ENCODE peak calls at places on chromosomes 11 and 22, in five cellular contexts. Y is ovary; W is CD4-positive, alpha-beta memory T cell; B is heart left ventricle; P is dorsolateral prefrontal cortex. I is an unnamed sample.

GRCh38 chr11:83070878-83071640 is 638 bp downstream of the RAB30 start:
- DNase-seq in P (peak), B (peak), W (peak), Y (peak), I (peak)

GRCh38 chr22:38023045-38023444 is 34.2 kb upstream of the PICK1 start:
- DNase-seq in P (no peak), B (no peak), Y (no peak), W (no peak), I (no peak)

GRCh38 chr22:50738649-50739227 is 734 bp downstream of the ACR start:
- DNase-seq in B (no peak), Y (no peak), W (no peak), P (no peak), I (no peak)

GRCh38 chr11:31882951-31883392 is 71.8 kb upstream of the PAX6 start:
- DNase-seq in Y (no peak), W (no peak), B (no peak), P (no peak), I (no peak)

GRCh38 chr11:18790820-18791174 is 801 bp downstream of the PTPN5 start:
- DNase-seq in B (no peak), W (no peak), Y (no peak), P (no peak), I (no peak)

GRCh38 chr11:46334211-46334610 is 13.1 kb upstream of the DGKZ start:
- DNase-seq in W (no peak), Y (no peak), B (no peak), P (no peak), I (no peak)

GRCh38 chr11:126968915-126969314 is 31.7 kb downstream of the KIRREL3 start:
- DNase-seq in P (no peak), W (no peak), B (no peak), Y (no peak), I (no peak)

GRCh38 chr11:120448240-120448639 is 63.3 kb upstream of the GRIK4 start:
- DNase-seq in Y (no peak), B (no peak), P (no peak), W (no peak), I (no peak)

GRCh38 chr11:85752890-85753581 is 57.9 kb downstream of the SYTL2 start:
- DNase-seq in B (no peak), Y (no peak), P (no peak), W (peak), I (no peak)

GRCh38 chr11:114085965-114086364 is 26.5 kb downstream of the ZBTB16 start:
- DNase-seq in B (no peak), Y (no peak), P (no peak), W (no peak), I (no peak)

GRCh38 chr11:130213979-130214281 is 54.3 kb downstream of the ST14 start:
- DNase-seq in W (no peak), P (peak), B (no peak), Y (no peak), I (no peak)

GRCh38 chr11:46332093-46332567 is 15.1 kb upstream of the DGKZ start:
- DNase-seq in B (no peak), P (no peak), W (no peak), Y (no peak), I (no peak)

GRCh38 chr11:62832346-62833234 is at the start of gene TEX54:
- DNase-seq in P (no peak), Y (peak), W (no peak), B (peak), I (peak)

GRCh38 chr11:95157824-95158223 is 68.2 kb downstream of the ENDOD1 start:
- DNase-seq in W (no peak), B (no peak), Y (no peak), P (no peak), I (no peak)
- H3K27ac ChIP-seq in W (no peak), B (peak), Y (no peak), P (no peak), I (no peak)

DNA sequence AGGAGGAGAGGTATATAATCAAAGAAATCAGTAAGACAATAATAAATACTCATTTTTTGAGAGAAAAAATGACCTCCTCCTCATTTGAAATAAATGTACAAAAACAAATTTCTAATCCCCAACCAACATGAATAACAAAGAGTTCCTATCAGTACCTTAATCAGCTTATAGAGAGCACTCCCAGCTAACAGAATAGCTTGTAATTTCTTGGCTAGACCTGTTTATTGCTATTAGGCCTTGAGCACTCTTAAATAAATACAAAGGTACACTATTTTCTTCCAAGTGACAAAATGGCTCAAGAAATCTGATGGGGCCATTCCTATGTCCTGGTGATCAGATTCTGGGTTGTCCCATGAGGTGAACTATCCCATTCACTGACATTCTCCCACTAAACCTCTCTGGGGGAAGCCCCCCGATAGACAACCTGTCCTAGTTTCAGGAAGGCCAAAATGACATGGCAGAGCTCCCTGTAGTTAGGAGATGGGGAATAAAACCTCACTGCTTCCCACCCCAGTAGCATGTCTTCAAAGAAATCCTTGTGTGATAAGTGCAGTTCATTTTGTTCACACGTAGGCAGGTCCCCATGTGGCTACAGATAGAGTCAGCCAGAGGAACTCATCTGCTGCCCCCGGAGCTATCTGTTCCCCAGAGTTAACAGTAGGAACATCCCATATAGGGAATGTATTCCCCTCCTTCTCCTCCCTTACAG is 385.7 kb downstream of the SOX6 start:
- DNase-seq in B (no peak), Y (no peak), P (no peak), W (no peak), I (no peak)
- H3K27ac ChIP-seq in B (peak), Y (no peak), P (no peak), W (no peak), I (no peak)

DNA sequence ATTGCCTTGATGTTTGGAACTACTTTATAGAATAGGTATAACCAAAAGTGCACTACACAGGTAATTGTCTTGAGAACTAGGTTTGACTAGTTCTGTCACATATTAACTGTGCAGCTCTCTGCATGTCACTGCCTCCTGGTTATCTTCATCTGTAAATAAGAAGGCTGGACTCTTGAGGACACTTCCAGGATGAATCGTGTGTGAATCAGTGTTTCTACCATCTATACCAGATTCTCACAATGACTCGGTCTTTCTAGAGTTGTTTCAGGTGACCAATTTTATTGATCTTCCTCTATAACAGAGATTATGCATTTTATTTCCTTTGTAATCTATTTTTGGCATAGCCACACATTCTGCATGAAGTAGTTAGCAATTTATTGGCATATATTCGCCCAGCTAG is 1181.0 kb upstream of the TENM4 start:
- DNase-seq in Y (no peak), P (no peak), W (no peak), B (no peak), I (no peak)
- H3K27ac ChIP-seq in Y (no peak), P (no peak), W (no peak), B (no peak), I (no peak)

DNA sequence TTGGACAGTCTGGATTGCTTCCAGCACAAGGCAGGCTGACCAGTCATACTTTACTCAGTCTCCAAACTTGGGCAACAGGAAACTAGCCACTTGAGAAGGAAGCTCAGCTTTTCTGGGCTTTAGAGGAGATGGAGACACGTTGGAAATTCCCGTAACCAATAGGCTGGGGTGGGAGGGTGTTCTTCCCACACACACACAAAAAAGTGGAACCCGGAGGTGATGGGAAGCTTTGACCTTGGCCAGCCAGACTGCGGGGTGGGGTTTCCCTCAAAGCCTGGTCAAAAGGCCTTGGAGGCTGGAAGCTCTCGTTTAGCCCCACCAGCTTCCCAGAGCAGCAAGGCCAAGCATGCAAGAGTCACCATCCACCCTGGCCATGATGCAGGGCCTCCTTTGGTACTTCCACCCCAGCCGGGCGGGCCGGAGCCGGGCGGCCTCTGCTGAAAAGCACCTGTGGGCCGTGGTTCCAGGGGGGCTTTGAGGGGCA is 126.2 kb downstream of the BCR start:
- DNase-seq in B (peak), W (no peak), P (no peak), Y (peak), I (no peak)
- H3K27ac ChIP-seq in B (peak), W (no peak), P (peak), Y (peak), I (peak)

DNA sequence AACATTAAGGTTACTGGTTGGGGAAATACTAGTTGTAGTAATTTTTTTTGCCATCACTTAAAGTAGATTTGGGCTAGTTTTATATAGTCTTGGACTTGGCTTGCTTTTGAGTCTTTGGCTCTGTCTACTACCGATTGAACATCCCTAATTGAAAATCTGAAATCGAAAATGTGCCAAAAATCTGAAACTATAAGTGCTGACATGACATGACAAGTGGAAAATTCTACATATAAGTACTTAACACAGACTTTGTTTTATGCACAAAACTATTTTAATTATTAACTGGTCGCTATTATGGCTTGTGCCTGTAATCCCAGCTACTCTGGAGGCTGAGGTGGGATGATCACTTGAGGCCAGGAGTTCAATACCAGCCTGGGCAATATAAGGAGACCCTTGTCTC is 22.5 kb downstream of the RNF169 start:
- DNase-seq in W (no peak), Y (no peak), B (no peak), P (no peak), I (no peak)
- H3K27ac ChIP-seq in W (no peak), Y (no peak), B (no peak), P (no peak), I (no peak)

GRCh38 chr11:72959998-72960731 is 146.0 kb downstream of the ATG16L2 start:
- DNase-seq in W (no peak), Y (no peak), B (no peak), P (no peak), I (no peak)
- H3K27ac ChIP-seq in W (no peak), Y (no peak), B (no peak), P (no peak), I (no peak)